ENCODE peak calls at places on chromosomes 4 and X, in four cellular contexts. One of them, this sample, is unnamed.

GRCh38 chr4:86446996-86447395 is 87.1 kb upstream of the MAPK10 start:
- DNase-seq in osteoblast: no peak
- DNase-seq in AG10803: no peak
- DNase-seq in transverse colon: no peak
- DNase-seq in this sample: no peak

GRCh38 chr4:31235961-31236360 is 515.8 kb downstream of the PCDH7 start:
- DNase-seq in osteoblast: no peak
- DNase-seq in AG10803: no peak
- DNase-seq in transverse colon: no peak
- DNase-seq in this sample: no peak

GRCh38 chr4:141652161-141652778 is 15.9 kb downstream of the IL15 start:
- DNase-seq in osteoblast: no peak
- DNase-seq in AG10803: peak
- DNase-seq in transverse colon: no peak
- DNase-seq in this sample: peak

GRCh38 chr4:150232029-150232428 is 153.8 kb downstream of the DCLK2 start:
- DNase-seq in osteoblast: no peak
- DNase-seq in AG10803: no peak
- DNase-seq in transverse colon: no peak
- DNase-seq in this sample: no peak

GRCh38 chr4:123453006-123453685 is 56.6 kb downstream of the SPRY1 start:
- DNase-seq in osteoblast: no peak
- DNase-seq in AG10803: peak
- DNase-seq in transverse colon: no peak
- DNase-seq in this sample: no peak

GRCh38 chr4:6177587-6178197 is 22.7 kb downstream of the JAKMIP1 start:
- DNase-seq in osteoblast: no peak
- DNase-seq in AG10803: no peak
- DNase-seq in transverse colon: peak
- DNase-seq in this sample: no peak

GRCh38 chr4:99655315-99656081 is 2.1 kb downstream of the C4orf54 start:
- DNase-seq in osteoblast: peak
- DNase-seq in AG10803: peak
- DNase-seq in transverse colon: no peak
- DNase-seq in this sample: peak

GRCh38 chr4:123386608-123387007 is 10.0 kb upstream of the SPRY1 start:
- DNase-seq in osteoblast: no peak
- DNase-seq in AG10803: no peak
- DNase-seq in transverse colon: no peak
- DNase-seq in this sample: no peak

GRCh38 chr4:40419231-40419912 is 84.2 kb downstream of the CHRNA9 start:
- DNase-seq in osteoblast: no peak
- DNase-seq in AG10803: no peak
- DNase-seq in transverse colon: peak
- DNase-seq in this sample: no peak

GRCh38 chr4:72895408-72895807 is 174.1 kb downstream of the COX18 start:
- DNase-seq in osteoblast: no peak
- DNase-seq in AG10803: no peak
- DNase-seq in transverse colon: no peak
- DNase-seq in this sample: no peak

GRCh38 chr4:138488527-138488926 is 246.4 kb upstream of the SLC7A11 start:
- DNase-seq in osteoblast: no peak
- DNase-seq in AG10803: no peak
- DNase-seq in transverse colon: no peak
- DNase-seq in this sample: no peak

GRCh38 chrX:10008483-10009056 is 41.4 kb downstream of the CLDN34 start:
- DNase-seq in osteoblast: no peak
- DNase-seq in AG10803: no peak
- DNase-seq in transverse colon: no peak
- DNase-seq in this sample: no peak

DNA sequence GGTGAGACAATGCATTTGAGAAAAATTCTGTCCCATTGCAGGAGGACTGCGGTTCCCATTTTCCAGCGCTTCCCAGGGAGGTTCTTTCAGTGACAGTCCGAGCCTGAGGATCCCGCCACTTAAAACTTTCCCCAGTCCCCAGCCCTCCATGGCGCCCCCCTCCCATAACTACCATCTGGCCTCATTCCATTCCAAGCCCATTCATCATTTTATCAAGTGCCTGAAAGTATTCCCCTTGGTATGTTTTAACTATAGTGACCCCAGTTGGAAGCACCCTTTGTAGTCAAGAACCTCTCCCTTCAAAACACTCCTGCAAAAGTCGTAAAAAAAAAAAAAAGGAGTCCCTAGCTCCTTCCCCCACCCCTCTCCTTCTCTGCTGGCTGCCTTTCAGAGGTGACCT is 1.2 kb downstream of the RASL11B start:
- DNase-seq in osteoblast: no peak
- DNase-seq in AG10803: no peak
- DNase-seq in transverse colon: no peak
- DNase-seq in this sample: no peak
- H3K4me3 ChIP-seq in osteoblast: no peak
- H3K4me3 ChIP-seq in AG10803: peak
- H3K4me3 ChIP-seq in transverse colon: no peak
- H3K4me3 ChIP-seq in this sample: no peak

GRCh38 chr4:145011636-145012035 is 86.4 kb downstream of the ANAPC10 start:
- DNase-seq in osteoblast: no peak
- DNase-seq in AG10803: peak
- DNase-seq in transverse colon: no peak
- DNase-seq in this sample: no peak

GRCh38 chr4:145019346-145019745 is 78.7 kb downstream of the ANAPC10 start:
- DNase-seq in osteoblast: no peak
- DNase-seq in AG10803: no peak
- DNase-seq in transverse colon: no peak
- DNase-seq in this sample: no peak

GRCh38 chr4:145012841-145013240 is 85.2 kb downstream of the ANAPC10 start:
- DNase-seq in osteoblast: no peak
- DNase-seq in AG10803: peak
- DNase-seq in transverse colon: no peak
- DNase-seq in this sample: no peak

DNA sequence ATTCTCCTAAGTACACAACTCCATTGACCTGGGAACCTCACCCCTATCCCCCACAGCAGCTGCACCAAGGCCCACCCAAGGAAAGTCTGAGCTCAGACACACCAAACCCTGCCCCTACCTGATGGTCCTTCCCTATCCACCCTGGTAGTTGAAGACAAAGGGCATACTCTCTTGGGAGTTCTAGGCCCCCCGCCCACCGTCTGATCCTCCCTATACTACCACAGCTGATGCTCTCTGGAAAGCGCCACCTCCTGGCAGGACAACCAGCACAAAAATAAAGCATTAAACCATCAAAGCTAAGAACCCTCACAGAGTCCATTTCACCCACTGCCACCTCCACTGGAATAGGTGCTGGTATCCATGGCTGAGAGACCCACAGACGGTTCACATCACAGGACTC is 83.6 kb downstream of the ANAPC10 start:
- DNase-seq in osteoblast: no peak
- DNase-seq in AG10803: no peak
- DNase-seq in transverse colon: no peak
- DNase-seq in this sample: no peak
- TF ChIP-seq CTCF in osteoblast: no peak
- TF ChIP-seq CTCF in AG10803: no peak
- TF ChIP-seq CTCF in transverse colon: no peak
- TF ChIP-seq CTCF in this sample: no peak

GRCh38 chr4:82890913-82891727 is at the start of gene SEC31A:
- DNase-seq in osteoblast: peak
- DNase-seq in AG10803: peak
- DNase-seq in transverse colon: peak
- DNase-seq in this sample: peak

GRCh38 chr4:82889287-82889686 is 1.7 kb downstream of the SEC31A start:
- DNase-seq in osteoblast: no peak
- DNase-seq in AG10803: no peak
- DNase-seq in transverse colon: no peak
- DNase-seq in this sample: no peak

GRCh38 chr4:82890602-82890912 is 396 bp downstream of the SEC31A start:
- DNase-seq in osteoblast: no peak
- DNase-seq in AG10803: no peak
- DNase-seq in transverse colon: no peak
- DNase-seq in this sample: no peak

GRCh38 chr4:82885410-82885809 is 5.5 kb downstream of the SEC31A start:
- DNase-seq in osteoblast: no peak
- DNase-seq in AG10803: no peak
- DNase-seq in transverse colon: no peak
- DNase-seq in this sample: no peak

GRCh38 chr4:82886145-82886942 is 4.6 kb downstream of the SEC31A start:
- DNase-seq in osteoblast: no peak
- DNase-seq in AG10803: no peak
- DNase-seq in transverse colon: no peak
- DNase-seq in this sample: no peak
- H3K4me3 ChIP-seq in osteoblast: peak
- H3K4me3 ChIP-seq in AG10803: peak
- H3K4me3 ChIP-seq in transverse colon: no peak
- H3K4me3 ChIP-seq in this sample: no peak

GRCh38 chr4:168711197-168712120 is 214.6 kb downstream of the PALLD start:
- DNase-seq in osteoblast: peak
- DNase-seq in AG10803: peak
- DNase-seq in transverse colon: no peak
- DNase-seq in this sample: peak

GRCh38 chr4:168713193-168713592 is 216.3 kb downstream of the PALLD start:
- DNase-seq in osteoblast: no peak
- DNase-seq in AG10803: no peak
- DNase-seq in transverse colon: no peak
- DNase-seq in this sample: no peak

GRCh38 chr4:168708108-168708507 is 211.3 kb downstream of the PALLD start:
- DNase-seq in osteoblast: no peak
- DNase-seq in AG10803: no peak
- DNase-seq in transverse colon: no peak
- DNase-seq in this sample: no peak

GRCh38 chr4:168712316-168712855 is 215.5 kb downstream of the PALLD start:
- DNase-seq in osteoblast: peak
- DNase-seq in AG10803: no peak
- DNase-seq in transverse colon: no peak
- DNase-seq in this sample: no peak

GRCh38 chr4:168710353-168710946 is 213.6 kb downstream of the PALLD start:
- DNase-seq in osteoblast: peak
- DNase-seq in AG10803: peak
- DNase-seq in transverse colon: peak
- DNase-seq in this sample: peak
- TF ChIP-seq CTCF in osteoblast: peak
- TF ChIP-seq CTCF in AG10803: peak
- TF ChIP-seq CTCF in transverse colon: peak
- TF ChIP-seq CTCF in this sample: peak

GRCh38 chr4:186566068-186566467 is 10.7 kb upstream of the MTNR1A start:
- DNase-seq in osteoblast: no peak
- DNase-seq in AG10803: no peak
- DNase-seq in transverse colon: no peak
- DNase-seq in this sample: no peak

GRCh38 chr4:186569533-186570192 is 14.3 kb upstream of the MTNR1A start:
- DNase-seq in osteoblast: no peak
- DNase-seq in AG10803: no peak
- DNase-seq in transverse colon: no peak
- DNase-seq in this sample: no peak

GRCh38 chr4:186570193-186570996 is 15.0 kb upstream of the MTNR1A start:
- DNase-seq in osteoblast: no peak
- DNase-seq in AG10803: peak
- DNase-seq in transverse colon: peak
- DNase-seq in this sample: peak
- H3K4me3 ChIP-seq in osteoblast: peak
- H3K4me3 ChIP-seq in AG10803: peak
- H3K4me3 ChIP-seq in transverse colon: peak
- H3K4me3 ChIP-seq in this sample: peak

DNA sequence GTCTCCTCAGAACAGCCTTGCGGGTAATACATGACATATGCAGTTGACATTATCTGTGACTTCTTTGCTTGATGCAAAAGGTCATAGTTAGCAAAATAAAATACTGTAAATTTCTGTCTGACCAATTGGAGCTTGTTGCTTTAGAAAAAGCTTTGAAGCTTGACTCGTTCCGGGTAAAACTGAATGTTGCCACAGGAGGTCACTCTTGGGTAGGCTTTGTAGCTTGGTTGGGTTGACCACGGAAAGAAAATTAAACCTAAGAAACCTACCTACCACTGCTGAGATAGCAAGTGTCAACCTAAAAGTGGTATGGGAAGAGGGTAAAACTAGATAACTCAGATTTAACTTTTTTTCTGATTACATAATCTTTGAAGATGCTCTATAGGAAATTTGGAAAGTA is 23.2 kb downstream of the PRPS2 start:
- DNase-seq in osteoblast: no peak
- DNase-seq in AG10803: peak
- DNase-seq in transverse colon: peak
- DNase-seq in this sample: peak
- TF ChIP-seq CTCF in osteoblast: peak
- TF ChIP-seq CTCF in AG10803: peak
- TF ChIP-seq CTCF in transverse colon: peak
- TF ChIP-seq CTCF in this sample: peak

GRCh38 chrX:49270249-49270921 is 792 bp downstream of the PPP1R3F start:
- DNase-seq in osteoblast: peak
- DNase-seq in AG10803: no peak
- DNase-seq in transverse colon: no peak
- DNase-seq in this sample: no peak
- H3K4me3 ChIP-seq in osteoblast: peak
- H3K4me3 ChIP-seq in AG10803: peak
- H3K4me3 ChIP-seq in transverse colon: peak
- H3K4me3 ChIP-seq in this sample: peak

This sample was measured in AG09309.